ENCODE peak calls at places on chromosome 22, in ten cellular contexts. One of them, this sample, is unnamed.
A peak's percentile ranks its signal among the peaks of the same experiment; 100 is the strongest.

GRCh38 chr22:45599836-45600577 is 71.6 kb upstream of the ATXN10 start:
- DNase-seq in Peyer's patch: peak; percentile 31
- DNase-seq in cardiac muscle cell: no peak
- DNase-seq in tibial artery: no peak
- DNase-seq in stomach: no peak
- DNase-seq in ovary: no peak
- DNase-seq in transverse colon: peak; percentile 40
- DNase-seq in upper lobe of right lung: peak; percentile 42
- DNase-seq in colonic mucosa: peak; percentile 61
- DNase-seq in neural progenitor cell: no peak
- DNase-seq in this sample: peak; percentile 35

GRCh38 chr22:36522662-36523061 is 6.3 kb downstream of the EIF3D start:
- DNase-seq in tibial artery: no peak
- DNase-seq in neural progenitor cell: no peak
- DNase-seq in colonic mucosa: no peak
- DNase-seq in upper lobe of right lung: no peak
- DNase-seq in stomach: no peak
- DNase-seq in ovary: no peak
- DNase-seq in cardiac muscle cell: no peak
- DNase-seq in transverse colon: no peak
- DNase-seq in Peyer's patch: no peak
- DNase-seq in this sample: no peak

GRCh38 chr22:17077255-17077654 is 7.5 kb upstream of the IL17RA start:
- DNase-seq in Peyer's patch: no peak
- DNase-seq in stomach: no peak
- DNase-seq in upper lobe of right lung: no peak
- DNase-seq in tibial artery: no peak
- DNase-seq in ovary: no peak
- DNase-seq in transverse colon: no peak
- DNase-seq in colonic mucosa: no peak
- DNase-seq in cardiac muscle cell: no peak
- DNase-seq in neural progenitor cell: no peak
- DNase-seq in this sample: no peak

GRCh38 chr22:30858976-30859713 is 109.4 kb downstream of the MORC2 start:
- DNase-seq in neural progenitor cell: no peak
- DNase-seq in transverse colon: no peak
- DNase-seq in stomach: peak; percentile 17
- DNase-seq in colonic mucosa: no peak
- DNase-seq in upper lobe of right lung: peak; percentile 38
- DNase-seq in Peyer's patch: no peak
- DNase-seq in cardiac muscle cell: no peak
- DNase-seq in tibial artery: peak; percentile 15
- DNase-seq in ovary: no peak
- DNase-seq in this sample: no peak

GRCh38 chr22:36048911-36049677 is 20.5 kb upstream of the RBFOX2 start:
- DNase-seq in Peyer's patch: no peak
- DNase-seq in neural progenitor cell: no peak
- DNase-seq in ovary: no peak
- DNase-seq in colonic mucosa: no peak
- DNase-seq in cardiac muscle cell: no peak
- DNase-seq in tibial artery: no peak
- DNase-seq in upper lobe of right lung: no peak
- DNase-seq in stomach: no peak
- DNase-seq in transverse colon: no peak
- DNase-seq in this sample: no peak

GRCh38 chr22:30445438-30445936 is 19.9 kb downstream of the MTFP1 start:
- DNase-seq in stomach: no peak
- DNase-seq in Peyer's patch: no peak
- DNase-seq in cardiac muscle cell: no peak
- DNase-seq in colonic mucosa: no peak
- DNase-seq in tibial artery: no peak
- DNase-seq in neural progenitor cell: no peak
- DNase-seq in transverse colon: no peak
- DNase-seq in upper lobe of right lung: no peak
- DNase-seq in ovary: peak; percentile 29
- DNase-seq in this sample: no peak

GRCh38 chr22:31082606-31083376 is 1.7 kb downstream of the SMTN start:
- DNase-seq in upper lobe of right lung: no peak
- DNase-seq in neural progenitor cell: peak; percentile 45
- DNase-seq in cardiac muscle cell: peak; percentile 61
- DNase-seq in colonic mucosa: peak; percentile 92
- DNase-seq in stomach: peak; percentile 69
- DNase-seq in ovary: peak; percentile 50
- DNase-seq in transverse colon: peak; percentile 89
- DNase-seq in tibial artery: peak; percentile 92
- DNase-seq in Peyer's patch: peak; percentile 84
- DNase-seq in this sample: no peak

GRCh38 chr22:27487600-27488450 is 313.7 kb downstream of the MN1 start:
- DNase-seq in upper lobe of right lung: no peak
- DNase-seq in Peyer's patch: no peak
- DNase-seq in ovary: no peak
- DNase-seq in colonic mucosa: peak; percentile 27
- DNase-seq in cardiac muscle cell: no peak
- DNase-seq in tibial artery: no peak
- DNase-seq in neural progenitor cell: no peak
- DNase-seq in transverse colon: no peak
- DNase-seq in stomach: no peak
- DNase-seq in this sample: no peak

GRCh38 chr22:39967103-39967829 is 7.1 kb downstream of the TMA7B start:
- DNase-seq in colonic mucosa: peak; percentile 74
- DNase-seq in upper lobe of right lung: no peak
- DNase-seq in stomach: no peak
- DNase-seq in transverse colon: peak; percentile 54
- DNase-seq in Peyer's patch: peak; percentile 64
- DNase-seq in neural progenitor cell: no peak
- DNase-seq in ovary: no peak
- DNase-seq in cardiac muscle cell: no peak
- DNase-seq in tibial artery: no peak
- DNase-seq in this sample: no peak

GRCh38 chr22:22342697-22343602 is 98.4 kb downstream of the VPREB1 start:
- DNase-seq in Peyer's patch: peak; percentile 81
- DNase-seq in neural progenitor cell: peak; percentile 93
- DNase-seq in ovary: no peak
- DNase-seq in transverse colon: peak; percentile 86
- DNase-seq in upper lobe of right lung: peak; percentile 80
- DNase-seq in stomach: peak; percentile 81
- DNase-seq in cardiac muscle cell: peak; percentile 14
- DNase-seq in tibial artery: no peak
- DNase-seq in colonic mucosa: peak; percentile 90
- DNase-seq in this sample: peak; percentile 68

GRCh38 chr22:22344430-22344829 is 99.8 kb downstream of the VPREB1 start:
- DNase-seq in stomach: no peak
- DNase-seq in colonic mucosa: no peak
- DNase-seq in upper lobe of right lung: no peak
- DNase-seq in transverse colon: no peak
- DNase-seq in cardiac muscle cell: no peak
- DNase-seq in neural progenitor cell: no peak
- DNase-seq in ovary: no peak
- DNase-seq in tibial artery: no peak
- DNase-seq in Peyer's patch: no peak
- DNase-seq in this sample: no peak

GRCh38 chr22:22345781-22346180 is 101.2 kb downstream of the VPREB1 start:
- DNase-seq in upper lobe of right lung: no peak
- DNase-seq in neural progenitor cell: no peak
- DNase-seq in tibial artery: no peak
- DNase-seq in Peyer's patch: no peak
- DNase-seq in cardiac muscle cell: no peak
- DNase-seq in colonic mucosa: no peak
- DNase-seq in stomach: no peak
- DNase-seq in ovary: no peak
- DNase-seq in transverse colon: no peak
- DNase-seq in this sample: no peak

GRCh38 chr22:22343603-22344276 is 99.2 kb downstream of the VPREB1 start:
- DNase-seq in stomach: no peak
- DNase-seq in neural progenitor cell: no peak
- DNase-seq in transverse colon: peak; percentile 14
- DNase-seq in cardiac muscle cell: no peak
- DNase-seq in colonic mucosa: peak; percentile 19
- DNase-seq in ovary: no peak
- DNase-seq in tibial artery: no peak
- DNase-seq in Peyer's patch: no peak
- DNase-seq in upper lobe of right lung: no peak
- DNase-seq in this sample: no peak

DNA sequence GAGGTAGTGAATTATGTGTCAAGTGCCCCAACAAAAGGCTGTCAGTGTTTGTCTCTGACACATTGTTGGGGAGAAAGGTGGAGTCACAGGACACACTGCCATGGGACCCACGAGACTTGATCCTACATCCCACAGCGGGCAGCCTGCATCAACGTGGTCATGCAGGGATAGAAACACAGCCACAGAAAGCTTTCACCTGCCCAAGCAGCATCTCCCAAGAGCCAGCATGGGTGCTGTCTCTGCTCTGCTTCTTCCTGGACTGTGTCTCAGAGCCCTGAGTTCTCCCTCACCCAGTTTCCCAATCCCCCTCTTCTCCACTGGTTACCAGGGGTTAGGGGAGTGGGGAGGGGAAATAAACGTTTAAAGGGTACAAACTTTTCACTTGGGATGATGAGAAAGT is 97.2 kb downstream of the VPREB1 start:
- DNase-seq in stomach: no peak
- DNase-seq in cardiac muscle cell: no peak
- DNase-seq in upper lobe of right lung: no peak
- DNase-seq in neural progenitor cell: no peak
- DNase-seq in Peyer's patch: no peak
- DNase-seq in ovary: no peak
- DNase-seq in transverse colon: no peak
- DNase-seq in colonic mucosa: no peak
- DNase-seq in tibial artery: no peak
- DNase-seq in this sample: no peak
- TF ChIP-seq CTCF in stomach: no peak
- TF ChIP-seq CTCF in cardiac muscle cell: no peak
- TF ChIP-seq CTCF in upper lobe of right lung: no peak
- TF ChIP-seq CTCF in neural progenitor cell: no peak
- TF ChIP-seq CTCF in Peyer's patch: no peak
- TF ChIP-seq CTCF in ovary: no peak
- TF ChIP-seq CTCF in transverse colon: no peak
- TF ChIP-seq CTCF in colonic mucosa: no peak
- TF ChIP-seq CTCF in tibial artery: no peak
- TF ChIP-seq CTCF in this sample: no peak

DNA sequence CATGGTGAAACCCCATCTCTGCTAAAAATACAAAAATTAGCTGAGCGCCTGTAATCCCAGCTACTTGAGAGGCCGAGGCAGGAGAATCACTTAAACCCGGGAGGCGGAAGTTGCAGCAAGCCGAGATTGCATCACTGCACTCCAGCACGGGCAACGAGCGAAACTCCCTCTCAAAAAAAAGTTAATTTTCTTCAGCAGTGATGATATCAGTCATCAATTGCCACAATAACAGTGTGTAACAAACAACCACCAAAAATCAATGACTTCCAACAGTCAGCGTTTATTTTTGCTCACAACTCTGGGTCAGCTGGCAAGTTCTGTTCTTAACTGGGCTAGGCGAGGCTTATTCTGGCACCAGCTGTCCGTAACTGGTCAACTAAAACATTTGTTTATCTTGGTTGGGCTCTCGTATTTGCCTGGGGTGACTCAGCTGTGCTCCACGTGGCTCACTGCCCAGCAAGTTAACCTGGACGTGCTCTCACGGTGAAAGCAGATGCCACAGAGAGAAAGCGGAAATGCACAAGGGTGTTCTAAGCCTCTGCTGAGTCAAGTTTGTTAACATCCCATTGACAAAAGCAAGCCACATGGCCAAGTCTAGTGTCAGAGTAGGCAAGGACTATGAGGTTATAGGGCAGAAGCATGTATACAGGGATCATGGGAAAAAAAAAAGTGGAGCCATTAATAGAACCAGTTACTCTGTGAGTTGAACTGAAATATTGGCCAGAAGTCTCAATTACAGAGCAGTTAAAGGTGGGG is 52.1 kb downstream of the LHFPL7 start:
- DNase-seq in colonic mucosa: peak; percentile 93
- DNase-seq in neural progenitor cell: no peak
- DNase-seq in ovary: peak; percentile 83
- DNase-seq in tibial artery: peak; percentile 97
- DNase-seq in transverse colon: peak; percentile 87
- DNase-seq in upper lobe of right lung: peak; percentile 90
- DNase-seq in cardiac muscle cell: peak; percentile 17
- DNase-seq in stomach: peak; percentile 95
- DNase-seq in Peyer's patch: peak; percentile 82
- DNase-seq in this sample: peak; percentile 88
- H3K27ac ChIP-seq in colonic mucosa: peak overlapping the region; percentile 90
- H3K27ac ChIP-seq in neural progenitor cell: no peak overlapping the region
- H3K27ac ChIP-seq in ovary: no peak overlapping the region
- H3K27ac ChIP-seq in tibial artery: peak overlapping the region; percentile 73
- H3K27ac ChIP-seq in transverse colon: peak overlapping the region; percentile 86
- H3K27ac ChIP-seq in upper lobe of right lung: peak overlapping the region; percentile 74
- H3K27ac ChIP-seq in cardiac muscle cell: no peak overlapping the region
- H3K27ac ChIP-seq in stomach: peak overlapping the region; percentile 88
- H3K27ac ChIP-seq in Peyer's patch: peak overlapping the region; percentile 77
- H3K27ac ChIP-seq in this sample: peak overlapping the region; percentile 79

DNA sequence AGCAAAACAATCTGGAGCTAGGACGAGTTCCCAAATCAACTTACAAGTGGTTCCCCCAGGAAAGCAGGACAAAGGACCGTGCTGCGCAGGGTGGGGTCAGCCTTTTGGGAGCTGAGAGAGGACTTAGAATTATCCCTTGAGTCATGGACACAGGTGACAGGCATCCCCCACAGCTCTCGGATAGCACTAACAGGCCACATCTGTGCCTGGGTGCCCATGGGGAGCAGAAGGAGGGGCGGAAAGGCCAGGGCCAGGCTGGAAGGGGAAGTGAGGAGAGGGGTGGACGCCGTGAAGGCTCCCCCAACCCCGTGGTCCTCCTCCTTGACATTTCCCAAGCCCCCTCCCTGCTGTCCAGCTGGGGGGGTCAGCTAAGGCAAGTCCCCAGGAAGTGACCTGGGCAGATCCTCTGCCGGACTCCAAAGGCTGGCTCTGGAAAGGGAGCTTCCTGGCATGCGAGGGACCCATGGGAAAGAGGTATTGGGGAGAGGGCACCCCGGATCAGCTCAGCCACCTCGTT is 31.6 kb upstream of the A4GALT start:
- DNase-seq in stomach: no peak
- DNase-seq in colonic mucosa: no peak
- DNase-seq in ovary: no peak
- DNase-seq in upper lobe of right lung: no peak
- DNase-seq in transverse colon: no peak
- DNase-seq in tibial artery: no peak
- DNase-seq in neural progenitor cell: peak; percentile 2
- DNase-seq in cardiac muscle cell: no peak
- DNase-seq in Peyer's patch: no peak
- DNase-seq in this sample: no peak
- H3K36me3 ChIP-seq in stomach: no peaks in the 10 kb centered on the region
- H3K36me3 ChIP-seq in colonic mucosa: no peaks in the 10 kb centered on the region
- H3K36me3 ChIP-seq in ovary: no peaks in the 10 kb centered on the region
- H3K36me3 ChIP-seq in upper lobe of right lung: no peaks in the 10 kb centered on the region
- H3K36me3 ChIP-seq in transverse colon: no peaks in the 10 kb centered on the region
- H3K36me3 ChIP-seq in tibial artery: no peaks in the 10 kb centered on the region
- H3K36me3 ChIP-seq in neural progenitor cell: no peaks in the 10 kb centered on the region
- H3K36me3 ChIP-seq in cardiac muscle cell: no peaks in the 10 kb centered on the region
- H3K36me3 ChIP-seq in Peyer's patch: no peaks in the 10 kb centered on the region
- H3K36me3 ChIP-seq in this sample: no peaks in the 10 kb centered on the region

DNA sequence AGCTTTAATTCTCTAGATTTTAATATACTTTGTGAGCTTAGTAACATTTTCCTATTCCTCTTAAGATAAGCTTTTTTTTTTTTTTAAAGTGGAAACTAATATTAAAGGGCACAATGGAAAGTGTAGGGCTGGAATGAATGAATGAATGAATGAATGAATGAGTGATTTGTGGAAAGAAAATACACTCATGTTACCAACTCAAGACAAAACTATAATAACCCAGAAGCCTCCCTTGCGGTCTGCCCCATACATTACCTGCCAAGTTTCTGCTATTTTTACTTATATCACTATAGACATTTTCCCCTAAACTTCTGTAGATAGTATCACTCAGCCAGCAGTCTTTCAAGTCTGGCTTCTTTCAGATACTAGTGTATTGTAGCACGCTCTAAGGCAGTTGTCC is 932.1 kb downstream of the TBC1D22A start:
- DNase-seq in transverse colon: no peak
- DNase-seq in upper lobe of right lung: no peak
- DNase-seq in Peyer's patch: no peak
- DNase-seq in cardiac muscle cell: no peak
- DNase-seq in ovary: no peak
- DNase-seq in colonic mucosa: no peak
- DNase-seq in stomach: no peak
- DNase-seq in tibial artery: no peak
- DNase-seq in neural progenitor cell: no peak
- DNase-seq in this sample: no peak
- TF ChIP-seq CTCF in transverse colon: no peak
- TF ChIP-seq CTCF in upper lobe of right lung: no peak
- TF ChIP-seq CTCF in Peyer's patch: no peak
- TF ChIP-seq CTCF in cardiac muscle cell: no peak
- TF ChIP-seq CTCF in ovary: no peak
- TF ChIP-seq CTCF in colonic mucosa: no peak
- TF ChIP-seq CTCF in stomach: no peak
- TF ChIP-seq CTCF in tibial artery: no peak
- TF ChIP-seq CTCF in neural progenitor cell: no peak
- TF ChIP-seq CTCF in this sample: no peak

This sample was measured in lower lobe of right lung.